ENCODE peak calls at places on chromosomes 6 and 20, in ten cellular contexts. One of them, this sample, is unnamed.

GRCh38 chr20:10501377-10501776 is 66.3 kb downstream of the SLX4IP start:
- DNase-seq in OCI-LY7: no peak
- DNase-seq in mammary epithelial cell: peak; percentile 56
- DNase-seq in HepG2: no peak
- DNase-seq in mesenchymal stem cell: no peak
- DNase-seq in SK-N-SH: no peak
- DNase-seq in IMR-90: no peak
- DNase-seq in astrocyte: peak; percentile 33
- DNase-seq in Karpas-422: no peak
- DNase-seq in hepatocyte: no peak
- DNase-seq in this sample: no peak

GRCh38 chr6:137036566-137037300 is 8.0 kb downstream of the IL20RA start:
- DNase-seq in OCI-LY7: no peak
- DNase-seq in mammary epithelial cell: peak; percentile 30
- DNase-seq in HepG2: peak; percentile 20
- DNase-seq in mesenchymal stem cell: peak; percentile 33
- DNase-seq in SK-N-SH: no peak
- DNase-seq in IMR-90: no peak
- DNase-seq in astrocyte: no peak
- DNase-seq in Karpas-422: no peak
- DNase-seq in hepatocyte: no peak
- DNase-seq in this sample: no peak

GRCh38 chr6:137146206-137146605 is 27.2 kb downstream of the IL22RA2 start:
- DNase-seq in OCI-LY7: no peak
- DNase-seq in mammary epithelial cell: no peak
- DNase-seq in HepG2: no peak
- DNase-seq in mesenchymal stem cell: no peak
- DNase-seq in SK-N-SH: no peak
- DNase-seq in IMR-90: no peak
- DNase-seq in astrocyte: no peak
- DNase-seq in Karpas-422: no peak
- DNase-seq in hepatocyte: no peak
- DNase-seq in this sample: no peak

GRCh38 chr6:97815413-97815812 is 532.4 kb upstream of the MMS22L start:
- DNase-seq in OCI-LY7: no peak
- DNase-seq in mammary epithelial cell: no peak
- DNase-seq in HepG2: no peak
- DNase-seq in mesenchymal stem cell: no peak
- DNase-seq in SK-N-SH: no peak
- DNase-seq in IMR-90: no peak
- DNase-seq in astrocyte: no peak
- DNase-seq in Karpas-422: no peak
- DNase-seq in hepatocyte: no peak
- DNase-seq in this sample: no peak

GRCh38 chr6:155247618-155248017 is 16.2 kb upstream of the CLDN20 start:
- DNase-seq in OCI-LY7: no peak
- DNase-seq in mammary epithelial cell: peak; percentile 26
- DNase-seq in HepG2: no peak
- DNase-seq in mesenchymal stem cell: no peak
- DNase-seq in SK-N-SH: no peak
- DNase-seq in IMR-90: peak; percentile 26
- DNase-seq in astrocyte: peak; percentile 83
- DNase-seq in Karpas-422: no peak
- DNase-seq in hepatocyte: peak; percentile 58
- DNase-seq in this sample: no peak

GRCh38 chr20:40397483-40397882 is 291.6 kb downstream of the MAFB start:
- DNase-seq in OCI-LY7: no peak
- DNase-seq in mammary epithelial cell: no peak
- DNase-seq in HepG2: no peak
- DNase-seq in mesenchymal stem cell: no peak
- DNase-seq in SK-N-SH: no peak
- DNase-seq in IMR-90: no peak
- DNase-seq in astrocyte: no peak
- DNase-seq in Karpas-422: no peak
- DNase-seq in hepatocyte: no peak
- DNase-seq in this sample: no peak

GRCh38 chr6:108876929-108877775 is 28.9 kb downstream of the ARMC2 start:
- DNase-seq in OCI-LY7: no peak
- DNase-seq in mammary epithelial cell: no peak
- DNase-seq in HepG2: no peak
- DNase-seq in mesenchymal stem cell: peak; percentile 36
- DNase-seq in SK-N-SH: no peak
- DNase-seq in IMR-90: peak; percentile 67
- DNase-seq in astrocyte: peak; percentile 45
- DNase-seq in Karpas-422: no peak
- DNase-seq in hepatocyte: no peak
- DNase-seq in this sample: no peak

GRCh38 chr6:145815875-145816274 is 1.3 kb upstream of the FBXO30 start:
- DNase-seq in OCI-LY7: peak; percentile 39
- DNase-seq in mammary epithelial cell: no peak
- DNase-seq in HepG2: no peak
- DNase-seq in mesenchymal stem cell: peak; percentile 34
- DNase-seq in SK-N-SH: peak; percentile 19
- DNase-seq in IMR-90: peak; percentile 40
- DNase-seq in astrocyte: no peak
- DNase-seq in Karpas-422: no peak
- DNase-seq in hepatocyte: peak; percentile 17
- DNase-seq in this sample: no peak

GRCh38 chr6:34657307-34657978 is 39.1 kb downstream of the ILRUN start:
- DNase-seq in OCI-LY7: peak; percentile 53
- DNase-seq in mammary epithelial cell: peak; percentile 73
- DNase-seq in HepG2: peak; percentile 98
- DNase-seq in mesenchymal stem cell: peak; percentile 92
- DNase-seq in SK-N-SH: no peak
- DNase-seq in IMR-90: peak; percentile 89
- DNase-seq in astrocyte: peak; percentile 83
- DNase-seq in Karpas-422: no peak
- DNase-seq in hepatocyte: peak; percentile 82
- DNase-seq in this sample: no peak

GRCh38 chr6:33211666-33212422 is 3.5 kb downstream of the RING1 start:
- DNase-seq in OCI-LY7: no peak
- DNase-seq in mammary epithelial cell: no peak
- DNase-seq in HepG2: no peak
- DNase-seq in mesenchymal stem cell: no peak
- DNase-seq in SK-N-SH: peak; percentile 10
- DNase-seq in IMR-90: no peak
- DNase-seq in astrocyte: no peak
- DNase-seq in Karpas-422: no peak
- DNase-seq in hepatocyte: no peak
- DNase-seq in this sample: peak; percentile 82

GRCh38 chr20:39112196-39112743 is 150.1 kb downstream of the DHX35 start:
- DNase-seq in OCI-LY7: peak; percentile 38
- DNase-seq in mammary epithelial cell: peak; percentile 4
- DNase-seq in HepG2: peak; percentile 65
- DNase-seq in mesenchymal stem cell: peak; percentile 46
- DNase-seq in SK-N-SH: peak; percentile 91
- DNase-seq in IMR-90: peak; percentile 28
- DNase-seq in astrocyte: peak; percentile 15
- DNase-seq in Karpas-422: peak; percentile 66
- DNase-seq in hepatocyte: peak; percentile 82
- DNase-seq in this sample: peak; percentile 84

GRCh38 chr20:49811825-49812462 is 684 bp upstream of the SLC9A8 start:
- DNase-seq in OCI-LY7: no peak
- DNase-seq in mammary epithelial cell: no peak
- DNase-seq in HepG2: no peak
- DNase-seq in mesenchymal stem cell: peak; percentile 68
- DNase-seq in SK-N-SH: peak; percentile 14
- DNase-seq in IMR-90: peak; percentile 63
- DNase-seq in astrocyte: peak; percentile 46
- DNase-seq in Karpas-422: no peak
- DNase-seq in hepatocyte: peak; percentile 53
- DNase-seq in this sample: no peak

DNA sequence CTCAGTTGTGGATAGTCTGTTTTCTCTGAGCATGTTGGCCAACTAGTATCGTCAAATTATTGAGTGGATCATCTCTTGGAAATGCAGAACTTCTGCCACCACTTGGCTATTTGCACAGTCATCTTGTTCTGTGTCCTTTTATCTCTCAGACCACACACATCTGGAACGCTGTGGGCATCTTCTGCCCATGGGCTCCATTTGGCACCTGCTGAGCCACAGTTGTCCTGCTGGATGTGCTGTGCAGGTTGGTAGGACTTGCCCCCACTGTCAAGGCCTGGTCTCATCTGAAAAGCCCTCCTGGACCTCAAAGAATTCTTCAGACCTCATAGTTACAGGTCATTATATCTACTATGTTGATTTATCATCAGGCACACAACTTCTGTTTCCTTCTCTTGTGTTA is 16.7 kb upstream of the C20orf144 start:
- DNase-seq in OCI-LY7: no peak
- DNase-seq in mammary epithelial cell: no peak
- DNase-seq in HepG2: no peak
- DNase-seq in mesenchymal stem cell: no peak
- DNase-seq in SK-N-SH: no peak
- DNase-seq in IMR-90: no peak
- DNase-seq in astrocyte: no peak
- DNase-seq in Karpas-422: no peak
- DNase-seq in hepatocyte: no peak
- DNase-seq in this sample: no peak
- H2AFZ ChIP-seq in OCI-LY7: no peak overlapping the region
- H2AFZ ChIP-seq in mammary epithelial cell: no peak overlapping the region
- H2AFZ ChIP-seq in HepG2: no peak overlapping the region
- H2AFZ ChIP-seq in mesenchymal stem cell: no peak overlapping the region
- H2AFZ ChIP-seq in SK-N-SH: no peak overlapping the region
- H2AFZ ChIP-seq in IMR-90: no peak overlapping the region
- H2AFZ ChIP-seq in astrocyte: no peak overlapping the region
- H2AFZ ChIP-seq in Karpas-422: no peak overlapping the region
- H2AFZ ChIP-seq in hepatocyte: no peak overlapping the region
- H2AFZ ChIP-seq in this sample: no peak overlapping the region

GRCh38 chr6:167643716-167644115 is 183.0 kb upstream of the AFDN start:
- DNase-seq in OCI-LY7: no peak
- DNase-seq in mammary epithelial cell: no peak
- DNase-seq in HepG2: no peak
- DNase-seq in mesenchymal stem cell: no peak
- DNase-seq in SK-N-SH: no peak
- DNase-seq in IMR-90: no peak
- DNase-seq in astrocyte: no peak
- DNase-seq in Karpas-422: no peak
- DNase-seq in hepatocyte: no peak
- DNase-seq in this sample: no peak
- H2AFZ ChIP-seq in OCI-LY7: no peak overlapping the region
- H2AFZ ChIP-seq in mammary epithelial cell: no peak overlapping the region
- H2AFZ ChIP-seq in HepG2: peak overlapping the region; percentile 31
- H2AFZ ChIP-seq in mesenchymal stem cell: no peak overlapping the region
- H2AFZ ChIP-seq in SK-N-SH: no peak overlapping the region
- H2AFZ ChIP-seq in IMR-90: no peak overlapping the region
- H2AFZ ChIP-seq in astrocyte: no peak overlapping the region
- H2AFZ ChIP-seq in Karpas-422: no peak overlapping the region
- H2AFZ ChIP-seq in hepatocyte: no peak overlapping the region
- H2AFZ ChIP-seq in this sample: no peak overlapping the region

GRCh38 chr20:53621482-53622246 is 28.0 kb upstream of the ZNF217 start:
- DNase-seq in OCI-LY7: peak; percentile 45
- DNase-seq in mammary epithelial cell: peak; percentile 89
- DNase-seq in HepG2: peak; percentile 45
- DNase-seq in mesenchymal stem cell: peak; percentile 66
- DNase-seq in SK-N-SH: peak; percentile 65
- DNase-seq in IMR-90: peak; percentile 82
- DNase-seq in astrocyte: peak; percentile 95
- DNase-seq in Karpas-422: no peak
- DNase-seq in hepatocyte: peak; percentile 66
- DNase-seq in this sample: no peak
- H2AFZ ChIP-seq in OCI-LY7: peak overlapping the region; percentile 88
- H2AFZ ChIP-seq in mammary epithelial cell: peak overlapping the region; percentile 74
- H2AFZ ChIP-seq in HepG2: peak overlapping the region; percentile 73
- H2AFZ ChIP-seq in mesenchymal stem cell: peak overlapping the region; percentile 77
- H2AFZ ChIP-seq in SK-N-SH: peak overlapping the region; percentile 82
- H2AFZ ChIP-seq in IMR-90: peak overlapping the region; percentile 76
- H2AFZ ChIP-seq in astrocyte: peak overlapping the region; percentile 48
- H2AFZ ChIP-seq in Karpas-422: no peak overlapping the region
- H2AFZ ChIP-seq in hepatocyte: peak overlapping the region; percentile 24
- H2AFZ ChIP-seq in this sample: peak overlapping the region; percentile 88

GRCh38 chr6:47669684-47670515 is 28.5 kb upstream of the ADGRF4 start:
- DNase-seq in OCI-LY7: no peak
- DNase-seq in mammary epithelial cell: peak; percentile 94
- DNase-seq in HepG2: no peak
- DNase-seq in mesenchymal stem cell: peak; percentile 94
- DNase-seq in SK-N-SH: no peak
- DNase-seq in IMR-90: no peak
- DNase-seq in astrocyte: peak; percentile 63
- DNase-seq in Karpas-422: no peak
- DNase-seq in hepatocyte: peak; percentile 54
- DNase-seq in this sample: no peak
- H2AFZ ChIP-seq in OCI-LY7: no peak overlapping the region
- H2AFZ ChIP-seq in mammary epithelial cell: peak overlapping the region; percentile 84
- H2AFZ ChIP-seq in HepG2: no peak overlapping the region
- H2AFZ ChIP-seq in mesenchymal stem cell: no peak overlapping the region
- H2AFZ ChIP-seq in SK-N-SH: no peak overlapping the region
- H2AFZ ChIP-seq in IMR-90: no peak overlapping the region
- H2AFZ ChIP-seq in astrocyte: no peak overlapping the region
- H2AFZ ChIP-seq in Karpas-422: no peak overlapping the region
- H2AFZ ChIP-seq in hepatocyte: peak overlapping the region; percentile 24
- H2AFZ ChIP-seq in this sample: no peak overlapping the region

DNA sequence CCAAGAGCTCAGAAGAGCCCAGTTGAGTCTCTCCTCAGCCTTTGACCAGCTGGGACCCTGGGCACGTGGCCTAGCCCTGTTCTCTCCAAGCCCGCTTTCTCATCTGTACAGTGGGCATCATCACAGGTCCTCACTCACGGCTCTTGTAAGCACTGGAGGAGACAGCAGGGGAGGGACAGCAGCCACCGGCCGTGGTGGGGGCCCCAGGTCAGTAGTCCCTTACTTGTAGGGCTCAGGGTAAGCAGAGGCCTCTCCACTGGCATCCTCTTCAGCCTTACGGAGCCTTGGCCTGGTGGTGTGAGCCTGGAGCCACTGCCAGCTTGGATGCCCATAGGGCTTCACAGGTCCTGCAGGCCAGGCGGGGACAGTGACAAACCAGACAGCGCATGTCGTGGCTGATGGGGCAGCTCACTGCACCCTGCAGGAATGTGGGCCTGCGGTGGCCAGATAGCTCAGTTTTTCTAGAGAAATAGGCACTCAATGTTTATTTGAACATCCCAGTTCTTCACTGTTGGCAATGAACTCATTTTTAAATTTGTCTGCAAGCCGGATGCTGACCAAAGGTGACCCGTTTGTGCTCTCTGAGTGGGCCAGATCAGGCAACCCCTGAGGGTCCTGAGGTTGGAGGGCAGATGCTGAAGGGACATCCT is 65.1 kb downstream of the ADNP start:
- DNase-seq in OCI-LY7: no peak
- DNase-seq in mammary epithelial cell: no peak
- DNase-seq in HepG2: no peak
- DNase-seq in mesenchymal stem cell: no peak
- DNase-seq in SK-N-SH: no peak
- DNase-seq in IMR-90: peak; percentile 53
- DNase-seq in astrocyte: no peak
- DNase-seq in Karpas-422: no peak
- DNase-seq in hepatocyte: no peak
- DNase-seq in this sample: no peak
- H2AFZ ChIP-seq in OCI-LY7: no peak overlapping the region
- H2AFZ ChIP-seq in mammary epithelial cell: peak overlapping the region; percentile 10
- H2AFZ ChIP-seq in HepG2: no peak overlapping the region
- H2AFZ ChIP-seq in mesenchymal stem cell: no peak overlapping the region
- H2AFZ ChIP-seq in SK-N-SH: no peak overlapping the region
- H2AFZ ChIP-seq in IMR-90: peak overlapping the region; percentile 4
- H2AFZ ChIP-seq in astrocyte: no peak overlapping the region
- H2AFZ ChIP-seq in Karpas-422: no peak overlapping the region
- H2AFZ ChIP-seq in hepatocyte: no peak overlapping the region
- H2AFZ ChIP-seq in this sample: no peak overlapping the region

GRCh38 chr20:44460795-44461141 is 14.9 kb upstream of the TTPAL start:
- DNase-seq in OCI-LY7: peak; percentile 56
- DNase-seq in mammary epithelial cell: peak; percentile 27
- DNase-seq in HepG2: peak; percentile 73
- DNase-seq in mesenchymal stem cell: peak; percentile 21
- DNase-seq in SK-N-SH: peak; percentile 57
- DNase-seq in IMR-90: peak; percentile 23
- DNase-seq in astrocyte: no peak
- DNase-seq in Karpas-422: peak; percentile 74
- DNase-seq in hepatocyte: peak; percentile 70
- DNase-seq in this sample: no peak
- H2AFZ ChIP-seq in OCI-LY7: no peak overlapping the region
- H2AFZ ChIP-seq in mammary epithelial cell: no peak overlapping the region
- H2AFZ ChIP-seq in HepG2: peak overlapping the region; percentile 87
- H2AFZ ChIP-seq in mesenchymal stem cell: no peak overlapping the region
- H2AFZ ChIP-seq in SK-N-SH: no peak overlapping the region
- H2AFZ ChIP-seq in IMR-90: no peak overlapping the region
- H2AFZ ChIP-seq in astrocyte: no peak overlapping the region
- H2AFZ ChIP-seq in Karpas-422: no peak overlapping the region
- H2AFZ ChIP-seq in hepatocyte: no peak overlapping the region
- H2AFZ ChIP-seq in this sample: no peak overlapping the region